ENCODE peak calls at places on chromosomes 4 and X, in six cellular contexts. W is mucosa of descending colon, D is GM10248, S is Calu3, X is OCI-LY7, F is astrocyte of the spinal cord. B is an unnamed sample.

GRCh38 chr4:153603258-153603657 is 80.8 kb upstream of the TLR2 start:
- DNase-seq in W (no peak), D (no peak), S (no peak), X (no peak), F (no peak), B (no peak)

GRCh38 chr4:120509222-120509621 is 413.3 kb downstream of the PRDM5 start:
- DNase-seq in W (no peak), D (no peak), S (no peak), X (no peak), F (no peak), B (no peak)

GRCh38 chrX:140034916-140035315 is 69.6 kb upstream of the CXorf66 start:
- DNase-seq in W (no peak), D (no peak), S (no peak), X (peak; percentile 0), F (peak; percentile 9), B (no peak)

GRCh38 chr4:84920591-84920990 is 45.9 kb downstream of the WDFY3 start:
- DNase-seq in W (no peak), D (no peak), S (no peak), X (no peak), F (peak; percentile 46), B (peak; percentile 47)

GRCh38 chrX:152901816-152902501 is 4.1 kb downstream of the ZNF185 start:
- DNase-seq in W (no peak), D (no peak), S (no peak), X (no peak), F (peak; percentile 29), B (no peak)

GRCh38 chrX:28638775-28639174 is 51.5 kb downstream of the IL1RAPL1 start:
- DNase-seq in W (no peak), D (no peak), S (no peak), X (no peak), F (peak; percentile 41), B (no peak)

GRCh38 chr4:163767993-163768392 is 273.5 kb downstream of the TMA16 start:
- DNase-seq in W (no peak), D (no peak), S (no peak), X (no peak), F (no peak), B (no peak)

GRCh38 chr4:156528216-156528615 is 443.4 kb downstream of the PDGFC start:
- DNase-seq in W (no peak), D (no peak), S (no peak), X (no peak), F (no peak), B (no peak)

GRCh38 chr4:82419451-82419850 is 10.8 kb downstream of the HNRNPDL start:
- DNase-seq in W (no peak), D (no peak), S (no peak), X (no peak), F (no peak), B (no peak)

GRCh38 chr4:87399148-87399547 is 8.2 kb upstream of the HSD17B11 start:
- DNase-seq in W (peak; percentile 63), D (no peak), S (no peak), X (no peak), F (no peak), B (no peak)

GRCh38 chrX:50697691-50698090 is 116.3 kb downstream of the SHROOM4 start:
- DNase-seq in W (no peak), D (no peak), S (no peak), X (no peak), F (peak; percentile 80), B (peak; percentile 14)

GRCh38 chr4:48538358-48538757 is 48.3 kb downstream of the ZAR1 start:
- DNase-seq in W (no peak), D (no peak), S (no peak), X (no peak), F (no peak), B (no peak)

GRCh38 chrX:112705726-112706125 is 26.0 kb upstream of the LHFPL1 start:
- DNase-seq in W (no peak), D (no peak), S (no peak), X (no peak), F (no peak), B (no peak)

GRCh38 chrX:100872161-100872560 is 2.0 kb downstream of the NOX1 start:
- DNase-seq in W (no peak), D (no peak), S (no peak), X (no peak), F (peak; percentile 1), B (no peak)

GRCh38 chrX:148958896-148959295 is 458.5 kb downstream of the AFF2 start:
- DNase-seq in W (no peak), D (no peak), S (no peak), X (no peak), F (no peak), B (no peak)

GRCh38 chr4:123699823-123700822 is 303.5 kb downstream of the SPRY1 start:
- DNase-seq in W (no peak), D (no peak), S (no peak), X (no peak), F (peak; percentile 92), B (peak; percentile 93)

GRCh38 chrX:15749642-15750610 is 11.9 kb downstream of the CA5B start:
- DNase-seq in W (peak; percentile 20), D (peak; percentile 28), S (no peak), X (peak; percentile 61), F (no peak), B (peak; percentile 28)

GRCh38 chrX:7083468-7084396 is 63.8 kb upstream of the STS start:
- DNase-seq in W (peak; percentile 29), D (peak; percentile 29), S (peak; percentile 41), X (peak; percentile 90), F (peak; percentile 97), B (peak; percentile 76)

GRCh38 chr4:176001171-176002006 is 64.3 kb upstream of the WDR17 start:
- DNase-seq in W (no peak), D (peak; percentile 10), S (peak; percentile 51), X (no peak), F (peak; percentile 43), B (no peak)

GRCh38 chr4:19971829-19972228 is 279.9 kb upstream of the SLIT2 start:
- DNase-seq in W (no peak), D (no peak), S (no peak), X (no peak), F (peak; percentile 26), B (peak; percentile 3)

GRCh38 chrX:82196866-82197265 is 995.0 kb downstream of the SH3BGRL start:
- DNase-seq in W (no peak), D (no peak), S (no peak), X (no peak), F (no peak), B (no peak)

GRCh38 chr4:169815606-169816005 is 57.9 kb upstream of the HPF1 start:
- DNase-seq in W (no peak), D (no peak), S (peak; percentile 49), X (no peak), F (no peak), B (no peak)

GRCh38 chr4:122710434-122711308 is 21.8 kb upstream of the BBS12 start:
- DNase-seq in W (no peak), D (peak; percentile 19), S (peak; percentile 25), X (no peak), F (peak; percentile 23), B (no peak)

GRCh38 chrX:17017134-17017533 is 70.7 kb downstream of the REPS2 start:
- DNase-seq in W (no peak), D (no peak), S (no peak), X (no peak), F (no peak), B (no peak)

GRCh38 chrX:153726286-153727107 is 1.8 kb downstream of the ABCD1 start:
- DNase-seq in W (peak; percentile 67), D (peak; percentile 83), S (peak; percentile 36), X (peak; percentile 86), F (peak; percentile 56), B (peak; percentile 45)

GRCh38 chr4:831483-831805 is 5.5 kb upstream of the CPLX1 start:
- DNase-seq in W (no peak), D (no peak), S (no peak), X (no peak), F (no peak), B (no peak)

GRCh38 chr4:3686746-3687145 is 79.4 kb upstream of the ADRA2C start:
- DNase-seq in W (no peak), D (no peak), S (no peak), X (no peak), F (no peak), B (no peak)

GRCh38 chr4:3136454-3136853 is 62.0 kb downstream of the HTT start:
- DNase-seq in W (no peak), D (no peak), S (no peak), X (peak; percentile 7), F (peak; percentile 18), B (no peak)

GRCh38 chrX:102950908-102951866 is 14.1 kb downstream of the RAB40AL start:
- DNase-seq in W (peak; percentile 73), D (peak; percentile 23), S (peak; percentile 66), X (peak; percentile 16), F (peak; percentile 54), B (peak; percentile 48)

GRCh38 chr4:71429962-71430361 is 91.1 kb downstream of the SLC4A4 start:
- DNase-seq in W (no peak), D (no peak), S (no peak), X (no peak), F (no peak), B (no peak)
- TF ChIP-seq CTCF in W (no peak), D (no peak), S (no peak), X (no peak), F (no peak), B (no peak)

DNA sequence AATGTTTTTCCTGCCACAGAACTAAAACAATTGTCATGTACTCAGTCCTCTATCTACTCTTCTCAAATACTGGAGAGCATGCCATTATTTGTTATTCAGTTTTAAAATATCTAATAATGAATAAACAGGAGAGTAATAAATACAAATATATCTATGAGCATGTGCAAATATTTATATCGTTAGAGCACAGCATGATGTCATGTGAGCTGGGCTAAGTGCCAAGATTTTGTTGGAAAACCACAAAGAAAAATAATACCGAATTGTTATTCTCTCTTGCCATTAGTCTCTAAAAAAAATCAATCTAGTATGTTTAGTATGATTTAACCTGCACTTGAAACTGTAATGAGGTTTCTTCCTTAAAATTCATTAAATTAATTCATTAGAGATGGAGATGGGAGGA is 97.3 kb downstream of the DDX60 start:
- DNase-seq in W (no peak), D (no peak), S (peak; percentile 35), X (no peak), F (peak; percentile 72), B (peak; percentile 58)
- TF ChIP-seq CTCF in W (no peak), D (no peak), S (no peak), X (no peak), F (no peak), B (no peak)

GRCh38 chrX:20418809-20419208 is 152.1 kb upstream of the RPS6KA3 start:
- DNase-seq in W (no peak), D (no peak), S (no peak), X (no peak), F (no peak), B (no peak)
- TF ChIP-seq CTCF in W (no peak), D (no peak), S (no peak), X (no peak), F (no peak), B (no peak)

GRCh38 chr4:144556636-144557035 is 89.3 kb upstream of the HHIP start:
- DNase-seq in W (no peak), D (no peak), S (no peak), X (no peak), F (no peak), B (no peak)

GRCh38 chr4:144565558-144566195 is 80.3 kb upstream of the HHIP start:
- DNase-seq in W (no peak), D (no peak), S (no peak), X (no peak), F (peak; percentile 46), B (peak; percentile 11)

GRCh38 chr4:144564358-144564757 is 81.6 kb upstream of the HHIP start:
- DNase-seq in W (no peak), D (no peak), S (no peak), X (no peak), F (no peak), B (no peak)

GRCh38 chr4:144557404-144557803 is 88.6 kb upstream of the HHIP start:
- DNase-seq in W (no peak), D (no peak), S (no peak), X (no peak), F (no peak), B (peak; percentile 21)

GRCh38 chr4:144562019-144562740 is 83.8 kb upstream of the HHIP start:
- DNase-seq in W (no peak), D (no peak), S (peak; percentile 53), X (no peak), F (no peak), B (no peak)
- TF ChIP-seq CTCF in W (no peak), D (no peak), S (peak; percentile 13), X (no peak), F (no peak), B (no peak)

B was measured in HFFc6.